ENCODE peak calls at places on chromosome 17, in four cellular contexts. U is cardiac fibroblast, E is fibroblast of lung, G is mammary epithelial cell. H is an unnamed sample.

GRCh38 chr17:15213381-15214087 is 51.6 kb downstream of the PMP22 start:
- DNase-seq in U (peak), E (no peak), G (no peak), H (no peak)

GRCh38 chr17:74391771-74392170 is 24.5 kb downstream of the GPR142 start:
- DNase-seq in U (no peak), E (no peak), G (no peak), H (no peak)

GRCh38 chr17:40323317-40323716 is 14.3 kb downstream of the RARA start:
- DNase-seq in U (no peak), E (no peak), G (no peak), H (no peak)

GRCh38 chr17:73480740-73481139 is 163.5 kb downstream of the SDK2 start:
- DNase-seq in U (no peak), E (no peak), G (no peak), H (peak)

GRCh38 chr17:12637015-12637414 is 28.7 kb upstream of the MYOCD start:
- DNase-seq in U (peak), E (peak), G (peak), H (no peak)

GRCh38 chr17:42317256-42317966 is 29.1 kb downstream of the STAT5A start:
- DNase-seq in U (no peak), E (no peak), G (no peak), H (no peak)

GRCh38 chr17:1252203-1252608 is 18.0 kb upstream of the BHLHA9 start:
- DNase-seq in U (peak), E (peak), G (no peak), H (peak)

GRCh38 chr17:50636804-50637195 is 2.1 kb downstream of the ABCC3 start:
- DNase-seq in U (no peak), E (no peak), G (no peak), H (no peak)

GRCh38 chr17:70767102-70767701 is 597.9 kb downstream of the KCNJ2 start:
- DNase-seq in U (peak), E (peak), G (peak), H (no peak)

GRCh38 chr17:65553009-65553645 is 8.3 kb downstream of the AXIN2 start:
- DNase-seq in U (peak), E (peak), G (no peak), H (no peak)

GRCh38 chr17:1298616-1299015 is 19.2 kb downstream of the TRARG1 start:
- DNase-seq in U (no peak), E (no peak), G (no peak), H (no peak)

GRCh38 chr17:50429793-50430192 is 3.8 kb downstream of the ACSF2 start:
- DNase-seq in U (no peak), E (no peak), G (no peak), H (no peak)

GRCh38 chr17:11384131-11384530 is 143.1 kb downstream of the SHISA6 start:
- DNase-seq in U (no peak), E (no peak), G (no peak), H (no peak)

GRCh38 chr17:79160980-79161621 is 86.5 kb downstream of the ENGASE start:
- DNase-seq in U (peak), E (no peak), G (no peak), H (no peak)

GRCh38 chr17:2902546-2902945 is 106.3 kb downstream of the RAP1GAP2 start:
- DNase-seq in U (no peak), E (no peak), G (no peak), H (no peak)

GRCh38 chr17:75152971-75153853 is 1.1 kb downstream of the JPT1 start:
- DNase-seq in U (peak), E (peak), G (peak), H (no peak)

GRCh38 chr17:51000835-51001638 is 119.6 kb downstream of the SPAG9 start:
- DNase-seq in U (peak), E (peak), G (peak), H (no peak)

GRCh38 chr17:51224615-51225262 is 35.1 kb downstream of the MBTD1 start:
- DNase-seq in U (no peak), E (no peak), G (no peak), H (no peak)

GRCh38 chr17:6775871-6776405 is at the start of gene FBXO39:
- DNase-seq in U (no peak), E (no peak), G (no peak), H (no peak)

GRCh38 chr17:343211-343610 is 9.4 kb downstream of the RPH3AL start:
- DNase-seq in U (no peak), E (no peak), G (no peak), H (no peak)

GRCh38 chr17:71869833-71870545 is 250.8 kb upstream of the SOX9 start:
- DNase-seq in U (no peak), E (no peak), G (no peak), H (no peak)

GRCh38 chr17:41625602-41626001 is 1.2 kb upstream of the KRT17 start:
- DNase-seq in U (no peak), E (peak), G (peak), H (no peak)

GRCh38 chr17:34711646-34712045 is 132.3 kb downstream of the TMEM132E start:
- DNase-seq in U (no peak), E (no peak), G (no peak), H (no peak)

GRCh38 chr17:42883802-42884553 is 16.6 kb upstream of the G6PC1 start:
- DNase-seq in U (no peak), E (no peak), G (peak), H (no peak)

GRCh38 chr17:63622571-63623390 is 564 bp downstream of the MAP3K3 start:
- DNase-seq in U (peak), E (peak), G (peak), H (peak)

DNA sequence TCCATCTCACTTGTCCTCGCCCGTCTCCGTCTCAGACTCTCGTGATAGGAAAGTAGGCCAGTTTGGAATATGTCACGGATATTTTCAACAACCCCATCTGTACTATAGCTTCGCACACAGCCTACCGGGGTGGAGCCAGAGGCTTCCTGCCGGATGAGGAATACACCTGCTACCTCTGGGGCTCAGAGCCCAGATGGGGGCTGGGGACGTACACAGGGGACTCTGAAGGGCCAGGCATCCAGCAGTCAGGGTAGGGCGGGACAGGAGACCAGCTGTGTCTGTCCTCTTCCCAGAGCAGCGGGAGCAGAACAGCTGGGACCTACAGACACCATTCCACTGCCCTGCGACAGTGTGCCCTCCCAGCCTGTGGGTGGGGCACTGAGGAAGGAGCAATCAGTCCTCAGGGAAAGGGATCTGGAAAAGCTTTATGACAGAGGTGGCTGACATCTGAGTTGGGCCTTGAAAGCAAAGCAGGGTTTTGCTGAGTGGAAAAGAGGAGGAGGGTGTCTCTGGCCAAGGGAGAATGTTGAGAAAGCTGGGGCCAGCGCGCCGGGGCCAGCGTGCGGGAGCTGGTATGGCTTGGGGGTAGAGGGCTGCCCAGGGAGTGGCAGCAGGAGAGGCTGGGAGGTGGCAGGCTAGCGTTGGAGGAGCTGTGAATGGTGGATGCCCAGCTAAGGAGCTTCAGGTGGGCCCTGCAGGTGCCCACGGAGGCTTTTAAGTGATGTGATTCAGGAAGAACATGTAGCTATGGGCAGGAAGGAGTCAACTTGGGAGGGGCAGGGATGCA is 11.5 kb upstream of the SRCIN1 start:
- DNase-seq in U (no peak), E (no peak), G (no peak), H (no peak)
- TF ChIP-seq CTCF in U (no peak), E (no peak), G (no peak), H (no peak)

GRCh38 chr17:80789356-80789902 is 202.2 kb upstream of the CHMP6 start:
- DNase-seq in U (peak), E (peak), G (peak), H (no peak)
- H3K4me3 ChIP-seq in U (no peak), E (no peak), G (no peak), H (no peak)

DNA sequence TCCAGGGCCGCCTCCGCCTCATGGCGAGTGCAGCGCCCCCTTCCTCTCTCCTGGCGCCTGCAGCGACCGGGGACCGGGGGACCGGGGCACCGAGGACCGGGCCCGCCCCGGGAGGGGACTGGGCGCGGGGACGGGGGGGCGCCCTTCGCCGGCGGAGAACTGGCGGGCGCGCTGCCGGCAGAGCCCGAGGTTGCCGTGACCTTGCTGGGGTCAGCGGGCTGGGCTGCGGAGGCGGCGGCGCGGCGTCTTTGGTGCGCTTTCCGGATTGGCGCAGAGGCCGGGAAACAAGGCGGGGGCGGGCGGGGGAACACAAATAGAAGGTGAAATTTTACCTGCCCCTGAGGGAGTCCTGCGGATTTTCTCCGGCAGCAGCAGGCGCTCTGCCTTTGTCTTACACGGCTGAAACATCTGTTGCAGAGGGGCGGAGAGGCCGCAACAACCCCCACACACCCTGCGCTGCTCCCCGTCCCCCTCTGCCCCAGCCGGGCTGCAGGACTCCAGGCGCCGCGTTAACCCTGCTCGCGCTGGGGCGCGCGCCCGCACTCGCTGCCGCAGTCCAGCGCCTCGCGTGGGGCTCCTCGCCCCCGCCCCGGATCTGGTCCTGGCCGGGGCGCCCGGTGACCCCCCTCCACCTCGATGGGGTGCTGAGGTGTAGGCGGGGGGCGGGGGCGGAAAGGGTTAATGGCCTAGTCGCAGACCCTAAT is 53.5 kb downstream of the SREBF1 start:
- DNase-seq in U (peak), E (peak), G (peak), H (peak)
- TF ChIP-seq CTCF in U (no peak), E (peak), G (peak), H (peak)

DNA sequence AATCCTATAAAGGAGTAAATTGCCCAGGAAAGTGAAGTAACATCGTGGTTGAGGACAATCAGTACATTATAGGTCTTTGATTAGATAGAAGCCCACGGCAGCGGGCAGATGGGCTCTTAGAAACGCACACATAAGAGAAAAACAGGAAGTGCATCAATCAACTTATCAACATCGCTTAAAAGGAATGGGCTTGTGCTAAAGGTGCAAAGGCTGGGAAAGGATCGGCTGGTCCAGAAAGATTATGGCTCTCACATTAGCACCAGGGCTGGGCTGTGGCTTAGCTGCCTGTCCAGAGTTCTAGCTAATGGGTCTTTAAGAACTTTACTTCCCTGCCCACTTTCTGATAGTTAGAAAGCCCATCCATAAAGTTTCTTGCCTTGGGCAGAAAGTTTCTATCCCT is 292.0 kb upstream of the TNRC6C start:
- DNase-seq in U (no peak), E (no peak), G (no peak), H (no peak)
- H3K4me3 ChIP-seq in U (no peak), E (no peak), G (no peak), H (no peak)

DNA sequence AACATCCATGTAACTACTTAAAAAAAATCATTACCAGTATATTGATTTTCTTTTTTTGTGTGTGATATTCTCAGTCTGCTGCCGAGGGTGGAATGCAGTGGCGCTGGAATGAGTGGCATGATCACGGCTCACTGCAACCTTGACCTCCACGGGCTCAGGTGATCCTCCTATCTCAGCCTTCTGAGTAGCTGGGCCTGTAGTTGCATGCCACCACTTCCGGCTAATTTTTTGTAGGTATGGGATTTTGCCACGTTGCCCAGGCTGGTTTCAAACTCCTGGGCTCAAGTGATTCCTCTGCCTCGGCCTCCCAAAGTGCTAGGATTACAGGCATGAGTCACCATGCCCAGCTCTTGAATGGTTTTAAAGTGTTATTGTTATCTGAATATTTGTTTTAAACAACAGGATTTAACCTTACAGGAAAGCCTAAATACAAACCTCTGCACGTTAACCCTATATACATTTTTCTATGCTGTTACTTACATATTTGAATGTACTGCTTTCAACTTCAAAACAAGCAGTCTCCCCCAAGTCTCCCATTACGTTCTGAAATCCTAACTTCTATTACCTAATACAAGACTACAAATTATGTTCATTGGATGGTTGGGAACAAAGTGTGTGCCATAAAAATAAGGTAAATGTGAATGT is 61.7 kb downstream of the KPNA2 start:
- DNase-seq in U (no peak), E (no peak), G (no peak), H (no peak)
- TF ChIP-seq CTCF in U (no peak), E (no peak), G (no peak), H (no peak)

GRCh38 chr17:48282303-48282702 is 147.7 kb downstream of the SKAP1 start:
- DNase-seq in U (no peak), E (no peak), G (no peak), H (no peak)
- H3K4me3 ChIP-seq in U (no peak), E (no peak), G (no peak), H (no peak)